ENCODE peak calls at places on chromosomes 16 and 17, in eight cellular contexts. One of them, this sample, is unnamed.

GRCh38 chr17:14772776-14773175 is 471.9 kb downstream of the HS3ST3B1 start:
- DNase-seq in NCI-H510A: no peak
- DNase-seq in colonic mucosa: no peak
- DNase-seq in stimulated activated CD4-positive, alpha-beta T cell treated with anti-CD3 and anti-CD28 coated beads, Interleukin-15, amount 100 ng/mL, for 1 hour: no peak
- DNase-seq in SW 1271: no peak
- DNase-seq in NCI-H1105: no peak
- DNase-seq in heart right ventricle: no peak
- DNase-seq in upper lobe of right lung: no peak
- DNase-seq in this sample: no peak

GRCh38 chr16:85363881-85364280 is 249.2 kb upstream of the GSE1 start:
- DNase-seq in heart right ventricle: no peak
- DNase-seq in NCI-H510A: no peak
- DNase-seq in NCI-H1105: no peak
- DNase-seq in SW 1271: peak
- DNase-seq in colonic mucosa: no peak
- DNase-seq in stimulated activated CD4-positive, alpha-beta T cell treated with anti-CD3 and anti-CD28 coated beads, Interleukin-15, amount 100 ng/mL, for 1 hour: no peak
- DNase-seq in upper lobe of right lung: no peak
- DNase-seq in this sample: no peak

GRCh38 chr17:35313875-35314409 is 59.5 kb downstream of the SLFN11 start:
- DNase-seq in SW 1271: no peak
- DNase-seq in heart right ventricle: peak
- DNase-seq in stimulated activated CD4-positive, alpha-beta T cell treated with anti-CD3 and anti-CD28 coated beads, Interleukin-15, amount 100 ng/mL, for 1 hour: no peak
- DNase-seq in NCI-H1105: no peak
- DNase-seq in upper lobe of right lung: peak
- DNase-seq in colonic mucosa: no peak
- DNase-seq in NCI-H510A: no peak
- DNase-seq in this sample: no peak

GRCh38 chr16:58449768-58450167 is 50.2 kb upstream of the NDRG4 start:
- DNase-seq in SW 1271: no peak
- DNase-seq in colonic mucosa: no peak
- DNase-seq in heart right ventricle: no peak
- DNase-seq in NCI-H1105: no peak
- DNase-seq in NCI-H510A: no peak
- DNase-seq in stimulated activated CD4-positive, alpha-beta T cell treated with anti-CD3 and anti-CD28 coated beads, Interleukin-15, amount 100 ng/mL, for 1 hour: no peak
- DNase-seq in upper lobe of right lung: no peak
- DNase-seq in this sample: no peak

GRCh38 chr16:88923450-88923849 is 53.6 kb downstream of the CBFA2T3 start:
- DNase-seq in NCI-H1105: no peak
- DNase-seq in colonic mucosa: no peak
- DNase-seq in stimulated activated CD4-positive, alpha-beta T cell treated with anti-CD3 and anti-CD28 coated beads, Interleukin-15, amount 100 ng/mL, for 1 hour: no peak
- DNase-seq in SW 1271: no peak
- DNase-seq in heart right ventricle: no peak
- DNase-seq in upper lobe of right lung: no peak
- DNase-seq in NCI-H510A: no peak
- DNase-seq in this sample: no peak

GRCh38 chr16:78987676-78988075 is 612.9 kb downstream of the MAF start:
- DNase-seq in upper lobe of right lung: no peak
- DNase-seq in stimulated activated CD4-positive, alpha-beta T cell treated with anti-CD3 and anti-CD28 coated beads, Interleukin-15, amount 100 ng/mL, for 1 hour: no peak
- DNase-seq in colonic mucosa: no peak
- DNase-seq in NCI-H510A: no peak
- DNase-seq in SW 1271: no peak
- DNase-seq in heart right ventricle: no peak
- DNase-seq in NCI-H1105: no peak
- DNase-seq in this sample: no peak

GRCh38 chr17:61250335-61250890 is 149.2 kb upstream of the TBX2 start:
- DNase-seq in SW 1271: no peak
- DNase-seq in upper lobe of right lung: no peak
- DNase-seq in NCI-H510A: no peak
- DNase-seq in colonic mucosa: no peak
- DNase-seq in NCI-H1105: no peak
- DNase-seq in heart right ventricle: no peak
- DNase-seq in stimulated activated CD4-positive, alpha-beta T cell treated with anti-CD3 and anti-CD28 coated beads, Interleukin-15, amount 100 ng/mL, for 1 hour: no peak
- DNase-seq in this sample: peak

GRCh38 chr16:21685034-21685455 is 21.3 kb downstream of the OTOA start:
- DNase-seq in heart right ventricle: no peak
- DNase-seq in SW 1271: no peak
- DNase-seq in NCI-H510A: no peak
- DNase-seq in upper lobe of right lung: no peak
- DNase-seq in stimulated activated CD4-positive, alpha-beta T cell treated with anti-CD3 and anti-CD28 coated beads, Interleukin-15, amount 100 ng/mL, for 1 hour: no peak
- DNase-seq in NCI-H1105: no peak
- DNase-seq in colonic mucosa: no peak
- DNase-seq in this sample: no peak

GRCh38 chr16:31695667-31696066 is 168.0 kb downstream of the AHSP start:
- DNase-seq in colonic mucosa: no peak
- DNase-seq in stimulated activated CD4-positive, alpha-beta T cell treated with anti-CD3 and anti-CD28 coated beads, Interleukin-15, amount 100 ng/mL, for 1 hour: no peak
- DNase-seq in SW 1271: no peak
- DNase-seq in NCI-H510A: no peak
- DNase-seq in NCI-H1105: no peak
- DNase-seq in heart right ventricle: no peak
- DNase-seq in upper lobe of right lung: no peak
- DNase-seq in this sample: peak

GRCh38 chr16:85079785-85080602 is 32.3 kb downstream of the CIBAR2 start:
- DNase-seq in stimulated activated CD4-positive, alpha-beta T cell treated with anti-CD3 and anti-CD28 coated beads, Interleukin-15, amount 100 ng/mL, for 1 hour: no peak
- DNase-seq in SW 1271: no peak
- DNase-seq in colonic mucosa: no peak
- DNase-seq in NCI-H510A: no peak
- DNase-seq in heart right ventricle: no peak
- DNase-seq in NCI-H1105: no peak
- DNase-seq in upper lobe of right lung: no peak
- DNase-seq in this sample: no peak

GRCh38 chr16:12017583-12017982 is 41.0 kb downstream of the SNX29 start:
- DNase-seq in heart right ventricle: no peak
- DNase-seq in colonic mucosa: no peak
- DNase-seq in SW 1271: no peak
- DNase-seq in NCI-H510A: no peak
- DNase-seq in stimulated activated CD4-positive, alpha-beta T cell treated with anti-CD3 and anti-CD28 coated beads, Interleukin-15, amount 100 ng/mL, for 1 hour: no peak
- DNase-seq in NCI-H1105: no peak
- DNase-seq in upper lobe of right lung: no peak
- DNase-seq in this sample: no peak

GRCh38 chr17:4666296-4666695 is 24.8 kb upstream of the ALOX15 start:
- DNase-seq in upper lobe of right lung: no peak
- DNase-seq in heart right ventricle: no peak
- DNase-seq in stimulated activated CD4-positive, alpha-beta T cell treated with anti-CD3 and anti-CD28 coated beads, Interleukin-15, amount 100 ng/mL, for 1 hour: no peak
- DNase-seq in colonic mucosa: no peak
- DNase-seq in NCI-H1105: no peak
- DNase-seq in SW 1271: no peak
- DNase-seq in NCI-H510A: no peak
- DNase-seq in this sample: no peak

GRCh38 chr17:15262291-15263205 is 2.6 kb downstream of the PMP22 start:
- DNase-seq in upper lobe of right lung: peak
- DNase-seq in NCI-H1105: peak
- DNase-seq in heart right ventricle: peak
- DNase-seq in SW 1271: peak
- DNase-seq in stimulated activated CD4-positive, alpha-beta T cell treated with anti-CD3 and anti-CD28 coated beads, Interleukin-15, amount 100 ng/mL, for 1 hour: no peak
- DNase-seq in colonic mucosa: peak
- DNase-seq in NCI-H510A: no peak
- DNase-seq in this sample: no peak

GRCh38 chr16:2273484-2273883 is 5.6 kb upstream of the RNPS1 start:
- DNase-seq in heart right ventricle: no peak
- DNase-seq in upper lobe of right lung: peak
- DNase-seq in NCI-H510A: no peak
- DNase-seq in stimulated activated CD4-positive, alpha-beta T cell treated with anti-CD3 and anti-CD28 coated beads, Interleukin-15, amount 100 ng/mL, for 1 hour: no peak
- DNase-seq in SW 1271: no peak
- DNase-seq in NCI-H1105: no peak
- DNase-seq in colonic mucosa: no peak
- DNase-seq in this sample: no peak

GRCh38 chr17:62597920-62598319 is 29.6 kb upstream of the MRC2 start:
- DNase-seq in heart right ventricle: no peak
- DNase-seq in upper lobe of right lung: no peak
- DNase-seq in SW 1271: no peak
- DNase-seq in colonic mucosa: no peak
- DNase-seq in NCI-H1105: no peak
- DNase-seq in stimulated activated CD4-positive, alpha-beta T cell treated with anti-CD3 and anti-CD28 coated beads, Interleukin-15, amount 100 ng/mL, for 1 hour: no peak
- DNase-seq in NCI-H510A: no peak
- DNase-seq in this sample: no peak

GRCh38 chr17:4110152-4110551 is 32.7 kb downstream of the ZZEF1 start:
- DNase-seq in heart right ventricle: no peak
- DNase-seq in stimulated activated CD4-positive, alpha-beta T cell treated with anti-CD3 and anti-CD28 coated beads, Interleukin-15, amount 100 ng/mL, for 1 hour: no peak
- DNase-seq in colonic mucosa: no peak
- DNase-seq in SW 1271: no peak
- DNase-seq in NCI-H510A: no peak
- DNase-seq in NCI-H1105: no peak
- DNase-seq in upper lobe of right lung: no peak
- DNase-seq in this sample: no peak

GRCh38 chr16:81866820-81867440 is 87.8 kb downstream of the PLCG2 start:
- DNase-seq in SW 1271: no peak
- DNase-seq in heart right ventricle: peak
- DNase-seq in colonic mucosa: peak
- DNase-seq in stimulated activated CD4-positive, alpha-beta T cell treated with anti-CD3 and anti-CD28 coated beads, Interleukin-15, amount 100 ng/mL, for 1 hour: no peak
- DNase-seq in NCI-H1105: no peak
- DNase-seq in NCI-H510A: no peak
- DNase-seq in upper lobe of right lung: peak
- DNase-seq in this sample: no peak

GRCh38 chr17:151886-152859 is 14.8 kb downstream of the SCGB1C2 start:
- DNase-seq in stimulated activated CD4-positive, alpha-beta T cell treated with anti-CD3 and anti-CD28 coated beads, Interleukin-15, amount 100 ng/mL, for 1 hour: no peak
- DNase-seq in SW 1271: no peak
- DNase-seq in upper lobe of right lung: peak
- DNase-seq in NCI-H510A: no peak
- DNase-seq in colonic mucosa: no peak
- DNase-seq in heart right ventricle: no peak
- DNase-seq in NCI-H1105: no peak
- DNase-seq in this sample: no peak

GRCh38 chr16:88905563-88905962 is 39.1 kb upstream of the PABPN1L start:
- DNase-seq in NCI-H1105: no peak
- DNase-seq in SW 1271: no peak
- DNase-seq in NCI-H510A: no peak
- DNase-seq in heart right ventricle: no peak
- DNase-seq in colonic mucosa: no peak
- DNase-seq in upper lobe of right lung: no peak
- DNase-seq in stimulated activated CD4-positive, alpha-beta T cell treated with anti-CD3 and anti-CD28 coated beads, Interleukin-15, amount 100 ng/mL, for 1 hour: no peak
- DNase-seq in this sample: peak

GRCh38 chr16:27974896-27975540 is 88.5 kb downstream of the GSG1L start:
- DNase-seq in stimulated activated CD4-positive, alpha-beta T cell treated with anti-CD3 and anti-CD28 coated beads, Interleukin-15, amount 100 ng/mL, for 1 hour: no peak
- DNase-seq in NCI-H1105: no peak
- DNase-seq in heart right ventricle: no peak
- DNase-seq in SW 1271: no peak
- DNase-seq in upper lobe of right lung: peak
- DNase-seq in colonic mucosa: no peak
- DNase-seq in NCI-H510A: no peak
- DNase-seq in this sample: no peak

GRCh38 chr17:12730931-12731521 is 58.3 kb upstream of the ARHGAP44 start:
- DNase-seq in heart right ventricle: peak
- DNase-seq in colonic mucosa: peak
- DNase-seq in NCI-H510A: no peak
- DNase-seq in SW 1271: no peak
- DNase-seq in NCI-H1105: no peak
- DNase-seq in stimulated activated CD4-positive, alpha-beta T cell treated with anti-CD3 and anti-CD28 coated beads, Interleukin-15, amount 100 ng/mL, for 1 hour: no peak
- DNase-seq in upper lobe of right lung: peak
- DNase-seq in this sample: no peak

GRCh38 chr17:45382226-45382625 is 50.4 kb downstream of the ARHGAP27 start:
- DNase-seq in NCI-H1105: no peak
- DNase-seq in heart right ventricle: no peak
- DNase-seq in colonic mucosa: no peak
- DNase-seq in NCI-H510A: no peak
- DNase-seq in stimulated activated CD4-positive, alpha-beta T cell treated with anti-CD3 and anti-CD28 coated beads, Interleukin-15, amount 100 ng/mL, for 1 hour: no peak
- DNase-seq in upper lobe of right lung: no peak
- DNase-seq in SW 1271: no peak
- DNase-seq in this sample: no peak

GRCh38 chr17:72476575-72476986 is 355.8 kb downstream of the SOX9 start:
- DNase-seq in stimulated activated CD4-positive, alpha-beta T cell treated with anti-CD3 and anti-CD28 coated beads, Interleukin-15, amount 100 ng/mL, for 1 hour: no peak
- DNase-seq in NCI-H1105: no peak
- DNase-seq in heart right ventricle: no peak
- DNase-seq in NCI-H510A: peak
- DNase-seq in colonic mucosa: no peak
- DNase-seq in SW 1271: no peak
- DNase-seq in upper lobe of right lung: no peak
- DNase-seq in this sample: no peak

GRCh38 chr17:81416612-81417011 is 21.4 kb downstream of the BAHCC1 start:
- DNase-seq in stimulated activated CD4-positive, alpha-beta T cell treated with anti-CD3 and anti-CD28 coated beads, Interleukin-15, amount 100 ng/mL, for 1 hour: no peak
- DNase-seq in NCI-H510A: peak
- DNase-seq in NCI-H1105: peak
- DNase-seq in heart right ventricle: no peak
- DNase-seq in SW 1271: no peak
- DNase-seq in upper lobe of right lung: no peak
- DNase-seq in colonic mucosa: peak
- DNase-seq in this sample: no peak

GRCh38 chr17:79974786-79975497 is 60.7 kb downstream of the TBC1D16 start:
- DNase-seq in upper lobe of right lung: peak
- DNase-seq in NCI-H510A: no peak
- DNase-seq in colonic mucosa: no peak
- DNase-seq in heart right ventricle: no peak
- DNase-seq in SW 1271: no peak
- DNase-seq in stimulated activated CD4-positive, alpha-beta T cell treated with anti-CD3 and anti-CD28 coated beads, Interleukin-15, amount 100 ng/mL, for 1 hour: no peak
- DNase-seq in NCI-H1105: no peak
- DNase-seq in this sample: no peak

GRCh38 chr16:80620656-80621605 is 80.1 kb downstream of the DYNLRB2 start:
- DNase-seq in heart right ventricle: no peak
- DNase-seq in upper lobe of right lung: no peak
- DNase-seq in NCI-H1105: no peak
- DNase-seq in colonic mucosa: no peak
- DNase-seq in stimulated activated CD4-positive, alpha-beta T cell treated with anti-CD3 and anti-CD28 coated beads, Interleukin-15, amount 100 ng/mL, for 1 hour: no peak
- DNase-seq in NCI-H510A: no peak
- DNase-seq in SW 1271: no peak
- DNase-seq in this sample: no peak

This sample was measured in MM.1S.